ENCODE peak calls at places on chromosomes 16 and 17, in five cellular contexts. U is fibroblast of gingiva, O is right cardiac atrium, D is AG10803, A is COR-L47. S is an unnamed sample.

GRCh38 chr17:50708050-50709000 is 611 bp upstream of the ANKRD40 start:
- DNase-seq in U (peak), D (peak), A (peak), O (no peak), S (no peak)

GRCh38 chr16:9549487-9549886 is 458.0 kb downstream of the HAPSTR1 start:
- DNase-seq in U (no peak), A (no peak), D (no peak), O (no peak), S (no peak)

GRCh38 chr17:38748329-38749221 is at the start of gene PCGF2:
- DNase-seq in U (peak), D (peak), A (peak), O (peak), S (peak)

GRCh38 chr17:21299981-21300600 is 15.6 kb downstream of the MAP2K3 start:
- DNase-seq in A (no peak), U (no peak), O (no peak), D (no peak), S (no peak)

GRCh38 chr17:81687770-81688541 is 4.1 kb downstream of the HGS start:
- DNase-seq in U (no peak), O (no peak), D (no peak), A (no peak), S (no peak)

GRCh38 chr17:64732336-64733006 is 70.4 kb upstream of the SMURF2 start:
- DNase-seq in U (peak), O (peak), D (peak), A (no peak), S (peak)

GRCh38 chr16:72042157-72042660 is 12.1 kb upstream of the HP start:
- DNase-seq in U (no peak), A (no peak), O (no peak), D (no peak), S (no peak)

GRCh38 chr17:20244671-20245070 is 222.7 kb downstream of the LGALS9B start:
- DNase-seq in D (no peak), A (no peak), U (peak), O (no peak), S (no peak)

S was measured in heart left ventricle.